ENCODE peak calls at places on chromosome 15, in seven cellular contexts. V is left cardiac atrium, K is A549, W is cardiac muscle cell, U is C1 segment of cervical spinal cord, T is NCI-H510A treated with DMSO at 0.1 percent for 48 hours, B is SHP77. X is an unnamed sample.

GRCh38 chr15:49225572-49226281 is 55.7 kb downstream of the GALK2 start:
- DNase-seq in V (no peak), K (peak), W (peak), U (peak), T (no peak), B (no peak), X (peak)

GRCh38 chr15:84702961-84703482 is 12.9 kb downstream of the SEC11A start:
- DNase-seq in V (peak), K (no peak), W (no peak), U (peak), T (no peak), B (no peak), X (no peak)

GRCh38 chr15:74622758-74623157 is 7.1 kb downstream of the CLK3 start:
- DNase-seq in V (no peak), K (no peak), W (no peak), U (no peak), T (no peak), B (no peak), X (no peak)

GRCh38 chr15:58797505-58797904 is 26.4 kb downstream of the MINDY2 start:
- DNase-seq in V (no peak), K (no peak), W (peak), U (no peak), T (no peak), B (no peak), X (no peak)

GRCh38 chr15:40244961-40245523 is 6.2 kb downstream of the PAK6 start:
- DNase-seq in V (no peak), K (no peak), W (no peak), U (no peak), T (peak), B (no peak), X (no peak)

GRCh38 chr15:94453227-94453626 is 221.9 kb downstream of the MCTP2 start:
- DNase-seq in V (no peak), K (no peak), W (no peak), U (no peak), T (no peak), B (no peak), X (no peak)

GRCh38 chr15:48667701-48668100 is 22.2 kb upstream of the FBN1 start:
- DNase-seq in V (no peak), K (no peak), W (no peak), U (no peak), T (no peak), B (no peak), X (no peak)

GRCh38 chr15:72193781-72194396 is 3.7 kb downstream of the GRAMD2A start:
- DNase-seq in V (no peak), K (no peak), W (no peak), U (no peak), T (no peak), B (no peak), X (no peak)

GRCh38 chr15:59917504-59918157 is 86.5 kb upstream of the FOXB1 start:
- DNase-seq in V (peak), K (peak), W (peak), U (peak), T (peak), B (peak), X (peak)

GRCh38 chr15:80619677-80620076 is 75.4 kb upstream of the ABHD17C start:
- DNase-seq in V (no peak), K (no peak), W (no peak), U (no peak), T (no peak), B (no peak), X (no peak)

GRCh38 chr15:80693682-80694623 is 1.2 kb upstream of the ABHD17C start:
- DNase-seq in V (no peak), K (no peak), W (no peak), U (no peak), T (peak), B (peak), X (no peak)

GRCh38 chr15:62624541-62625399 is 417.8 kb upstream of the TPM1 start:
- DNase-seq in V (no peak), K (no peak), W (no peak), U (no peak), T (no peak), B (no peak), X (no peak)

X was measured in HAP-1.